ENCODE peak calls at places on chromosome 15, in nine cellular contexts. S is glutamatergic neuron; C is MCF 10A; N is GM12878; J is fibroblast of lung; T is activated CD8-positive, alpha-beta T cell treated with anti-CD3 and anti-CD28 coated beads for 36 hours; V is cardiac muscle cell; I is CD8-positive, alpha-beta T cell; A is ovary. P is an unnamed sample.

GRCh38 chr15:73781038-73781925 is 28.1 kb upstream of the INSYN1 start:
- DNase-seq in J (peak; percentile 9), V (peak; percentile 62), I (no peak), N (no peak), C (peak; percentile 55), A (no peak), T (peak; percentile 27), S (no peak), P (peak; percentile 57)

GRCh38 chr15:74193305-74193718 is 9.3 kb downstream of the STRA6 start:
- DNase-seq in S (no peak), T (no peak), I (no peak), V (no peak), J (peak; percentile 97), C (peak; percentile 90), N (peak; percentile 37), A (no peak), P (peak; percentile 97)

GRCh38 chr15:80777137-80777536 is 2.0 kb upstream of the CEMIP start:
- DNase-seq in V (no peak), C (peak; percentile 83), N (no peak), S (no peak), T (no peak), A (no peak), J (peak; percentile 79), I (no peak), P (peak; percentile 58)

GRCh38 chr15:76823903-76824302 is 81.2 kb downstream of the SCAPER start:
- DNase-seq in C (no peak), A (no peak), N (no peak), T (no peak), J (peak; percentile 14), V (no peak), I (no peak), S (no peak), P (no peak)

GRCh38 chr15:75170711-75171341 is 30.9 kb upstream of the C15orf39 start:
- DNase-seq in I (no peak), N (no peak), C (no peak), V (peak; percentile 43), T (no peak), S (no peak), J (peak; percentile 25), A (no peak), P (peak; percentile 21)

GRCh38 chr15:56042982-56043980 is 49.9 kb upstream of the NEDD4 start:
- DNase-seq in V (no peak), J (no peak), T (peak; percentile 76), A (no peak), S (no peak), N (peak; percentile 13), C (no peak), I (peak; percentile 55), P (no peak)

GRCh38 chr15:77370580-77370979 is 49.3 kb downstream of the PEAK1 start:
- DNase-seq in N (no peak), A (no peak), C (no peak), S (no peak), V (no peak), T (no peak), J (peak; percentile 11), I (no peak), P (no peak)

GRCh38 chr15:54428596-54428995 is 450.4 kb downstream of the UNC13C start:
- DNase-seq in S (no peak), T (no peak), N (no peak), V (no peak), A (no peak), J (no peak), C (no peak), I (no peak), P (no peak)

GRCh38 chr15:38130739-38131498 is 121.7 kb upstream of the SPRED1 start:
- DNase-seq in N (peak; percentile 51), I (no peak), J (peak; percentile 97), V (no peak), T (no peak), C (peak; percentile 98), S (no peak), A (peak; percentile 91), P (peak; percentile 96)

GRCh38 chr15:94080989-94081605 is 150.3 kb upstream of the MCTP2 start:
- DNase-seq in T (no peak), A (no peak), N (no peak), C (peak; percentile 16), V (no peak), J (no peak), I (no peak), S (no peak), P (no peak)

DNA sequence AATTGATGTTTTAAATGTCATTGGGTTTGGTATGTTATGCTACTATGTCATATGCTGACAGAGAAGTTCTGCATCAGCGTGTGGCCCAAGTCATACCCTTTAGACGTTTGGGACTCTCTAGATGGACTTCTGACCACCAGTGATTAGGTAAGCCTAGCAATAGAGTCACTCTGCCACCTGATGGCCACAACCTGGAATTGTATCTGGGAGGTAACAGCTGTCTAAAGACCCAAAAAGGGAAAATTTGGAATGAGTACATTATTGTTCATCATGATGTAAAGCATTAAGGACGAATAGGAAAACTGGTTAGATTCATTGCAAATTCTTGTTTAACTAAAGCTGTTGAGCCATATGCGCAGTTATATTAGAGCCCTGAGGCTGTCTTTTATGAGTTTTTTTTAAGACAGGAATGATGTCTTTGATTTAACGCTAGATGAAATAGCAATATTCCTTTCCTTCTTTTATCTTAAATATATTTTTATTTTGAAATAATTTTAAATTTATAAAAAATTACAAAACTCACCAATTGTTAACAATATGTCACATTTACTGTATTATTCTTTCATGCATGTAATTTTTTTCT is 63.6 kb downstream of the FAM81A start:
- DNase-seq in I (no peak), A (no peak), V (peak; percentile 69), J (peak; percentile 55), S (peak; percentile 70), N (no peak), C (peak; percentile 75), T (peak; percentile 44), P (peak; percentile 52)
- TF ChIP-seq CTCF in I (no peak), A (no peak), V (peak; percentile 72), J (peak; percentile 67), S (peak; percentile 80), N (peak; percentile 84), C (peak; percentile 74), T (peak; percentile 64), P (peak; percentile 80)

GRCh38 chr15:34209421-34210282 is at the start of gene KATNBL1:
- DNase-seq in T (peak; percentile 98), C (peak; percentile 95), V (peak; percentile 98), A (peak; percentile 95), I (peak; percentile 98), J (peak; percentile 84), S (peak; percentile 100), N (peak; percentile 70), P (peak; percentile 86)
- TF ChIP-seq CTCF in T (peak; percentile 77), C (peak; percentile 77), V (peak; percentile 91), A (peak; percentile 87), I (peak; percentile 69), J (peak; percentile 79), S (peak; percentile 97), N (peak; percentile 89), P (peak; percentile 98)

DNA sequence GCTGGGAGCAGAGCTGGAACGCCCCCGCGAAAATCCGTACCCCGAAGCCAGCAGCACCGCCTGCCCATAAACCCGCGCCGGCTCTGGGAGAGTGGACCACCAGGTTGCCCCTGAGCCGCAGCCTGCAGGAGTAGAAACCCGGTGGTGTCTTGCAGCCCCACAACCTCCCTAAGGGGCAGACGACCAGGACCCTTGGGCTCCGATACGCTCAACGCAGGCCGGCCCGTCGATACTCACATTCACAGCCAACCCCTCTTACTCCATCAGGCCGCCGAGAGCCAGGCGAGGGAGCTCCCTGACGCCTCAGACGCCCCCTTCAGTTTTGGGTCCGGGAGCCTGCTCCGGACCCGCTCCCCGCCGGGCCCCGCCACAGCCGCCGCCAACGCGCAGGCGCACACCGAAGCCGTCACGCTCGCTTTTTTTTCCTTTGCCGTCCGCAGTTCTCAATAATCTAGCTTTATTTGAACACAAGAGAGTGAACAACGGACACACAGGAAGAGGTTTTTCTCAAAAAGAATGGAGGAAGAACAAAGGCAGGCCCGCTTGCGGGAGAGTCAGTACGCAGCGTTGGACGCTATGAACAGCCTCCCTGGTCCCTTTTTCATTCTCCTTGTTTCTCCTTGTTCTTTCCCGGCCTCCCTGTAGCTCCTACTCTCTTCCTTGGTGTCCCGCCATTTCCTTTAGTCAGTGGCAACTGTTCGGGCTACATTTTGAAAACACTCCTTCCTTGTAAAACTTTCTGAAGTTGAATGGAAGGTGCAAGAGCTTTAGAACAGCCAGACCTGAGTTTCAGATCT is at the start of gene ZNF106:
- DNase-seq in V (peak; percentile 92), J (peak; percentile 90), C (peak; percentile 89), I (peak; percentile 90), N (peak; percentile 78), T (peak; percentile 85), S (peak; percentile 92), A (peak; percentile 86), P (peak; percentile 92)
- TF ChIP-seq CTCF in V (no peak), J (peak; percentile 18), C (no peak), I (no peak), N (no peak), T (no peak), S (no peak), A (peak; percentile 28), P (peak; percentile 39)

DNA sequence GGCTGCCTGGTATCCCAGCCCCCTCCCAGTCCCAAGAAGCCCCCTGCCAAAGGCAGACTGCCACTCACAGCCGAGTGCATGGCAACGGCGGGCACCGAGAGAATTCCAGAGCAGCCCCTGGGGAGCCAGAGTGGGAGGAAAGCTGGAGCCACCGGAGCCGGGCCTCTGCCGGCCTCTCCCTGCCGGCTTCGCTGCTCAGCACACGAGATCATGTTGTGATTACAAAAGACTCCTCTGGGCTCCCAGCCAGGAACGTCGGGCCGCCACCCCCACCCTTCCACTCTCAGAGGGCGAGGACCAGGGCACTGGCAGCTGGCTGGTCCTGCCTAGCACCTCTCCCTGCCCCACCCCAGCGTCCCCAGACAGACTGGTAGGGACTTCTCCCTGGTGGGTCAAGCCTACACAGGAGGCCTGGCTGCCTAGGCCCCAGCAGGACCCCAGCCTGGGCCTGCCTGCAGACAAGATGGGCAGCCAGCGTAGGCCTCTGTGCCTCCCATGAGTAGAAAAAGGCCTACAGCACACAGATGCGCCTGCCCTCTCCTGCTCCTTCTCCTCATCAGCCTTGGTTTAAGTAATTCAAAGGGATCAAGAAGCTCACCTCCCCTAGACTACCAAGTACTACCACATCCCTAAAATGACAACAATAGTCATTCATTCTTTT is at the start of gene CCDC9B:
- DNase-seq in C (peak; percentile 95), A (peak; percentile 87), N (no peak), J (peak; percentile 81), T (no peak), I (no peak), V (peak; percentile 83), S (peak; percentile 57), P (peak; percentile 76)
- TF ChIP-seq CTCF in C (no peak), A (no peak), N (no peak), J (no peak), T (no peak), I (no peak), V (no peak), S (no peak), P (no peak)

GRCh38 chr15:29568840-29569532 is 253.3 kb downstream of the TJP1 start:
- DNase-seq in C (peak; percentile 33), I (no peak), A (no peak), V (peak; percentile 64), N (no peak), S (peak; percentile 32), T (no peak), J (peak; percentile 6), P (no peak)
- TF ChIP-seq CTCF in C (no peak), I (no peak), A (no peak), V (peak; percentile 14), N (no peak), S (no peak), T (no peak), J (no peak), P (peak; percentile 31)